ENCODE peak calls at places on chromosomes 2 and 18, in six cellular contexts. Z, I, D, J, X and A are unnamed samples.

GRCh38 chr2:20012282-20013060 is at the start of gene MATN3:
- DNase-seq in D (no peak), J (peak; percentile 35), X (peak; percentile 50), I (peak; percentile 84), Z (peak; percentile 20), A (no peak)

GRCh38 chr18:21262979-21263378 is 20.9 kb downstream of the GREB1L start:
- DNase-seq in X (no peak), D (no peak), J (no peak), I (peak; percentile 63), Z (no peak), A (no peak)

GRCh38 chr2:110219496-110220192 is 7.3 kb upstream of the MTLN start:
- DNase-seq in I (no peak), J (peak; percentile 76), X (no peak), Z (no peak), D (peak; percentile 67), A (peak; percentile 42)

GRCh38 chr2:188189356-188189755 is 102.3 kb upstream of the GULP1 start:
- DNase-seq in D (peak; percentile 47), J (peak; percentile 20), I (no peak), Z (no peak), X (no peak), A (no peak)

GRCh38 chr2:220572385-220572784 is 945.0 kb downstream of the SLC4A3 start:
- DNase-seq in Z (peak; percentile 18), I (no peak), J (peak; percentile 9), D (peak; percentile 69), X (no peak), A (peak; percentile 11)

GRCh38 chr2:216339456-216340279 is 32.6 kb downstream of the MARCHF4 start:
- DNase-seq in X (no peak), D (peak; percentile 47), Z (peak; percentile 73), I (peak; percentile 96), J (peak; percentile 76), A (peak; percentile 37)

GRCh38 chr2:138641277-138641676 is 138.9 kb downstream of the NXPH2 start:
- DNase-seq in X (no peak), J (no peak), D (no peak), I (no peak), Z (no peak), A (no peak)

GRCh38 chr18:58682429-58683069 is 11.3 kb downstream of the MALT1 start:
- DNase-seq in I (no peak), J (peak; percentile 90), Z (peak; percentile 84), X (peak; percentile 43), D (peak; percentile 83), A (no peak)

GRCh38 chr2:210557721-210558120 is 1.3 kb downstream of the CPS1 start:
- DNase-seq in Z (no peak), D (no peak), J (no peak), I (peak; percentile 81), X (no peak), A (no peak)

GRCh38 chr2:241298554-241299165 is 16.8 kb downstream of the HDLBP start:
- DNase-seq in I (no peak), X (no peak), J (no peak), D (no peak), Z (no peak), A (no peak)
- TF ChIP-seq CTCF in I (no peak), X (no peak), J (no peak), D (no peak), Z (no peak), A (no peak)

GRCh38 chr18:2337552-2338141 is 233.7 kb downstream of the METTL4 start:
- DNase-seq in X (no peak), Z (peak; percentile 50), I (peak; percentile 74), J (no peak), D (peak; percentile 59), A (no peak)
- TF ChIP-seq CTCF in X (no peak), Z (peak; percentile 74), I (peak; percentile 75), J (peak; percentile 36), D (peak; percentile 81), A (peak; percentile 80)

GRCh38 chr2:69718338-69718965 is 23.5 kb upstream of the ANXA4 start:
- DNase-seq in J (no peak), D (no peak), I (no peak), Z (no peak), X (no peak), A (no peak)

GRCh38 chr2:69715964-69716363 is 26.0 kb upstream of the ANXA4 start:
- DNase-seq in J (peak; percentile 58), D (peak; percentile 30), X (no peak), Z (no peak), I (no peak), A (peak; percentile 45)

GRCh38 chr2:69714024-69714423 is 27.9 kb upstream of the ANXA4 start:
- DNase-seq in J (no peak), X (no peak), D (no peak), I (no peak), Z (no peak), A (no peak)

GRCh38 chr2:69717902-69718301 is 24.0 kb upstream of the ANXA4 start:
- DNase-seq in Z (no peak), X (no peak), I (peak; percentile 74), D (peak; percentile 10), J (peak; percentile 88), A (no peak)

GRCh38 chr2:69716555-69717120 is 25.3 kb upstream of the ANXA4 start:
- DNase-seq in I (no peak), Z (peak; percentile 44), X (no peak), J (peak; percentile 46), D (peak; percentile 63), A (peak; percentile 36)
- TF ChIP-seq CTCF in I (no peak), Z (peak; percentile 12), X (no peak), J (peak; percentile 8), D (peak; percentile 6), A (peak; percentile 36)

GRCh38 chr2:234995332-234996007 is 43.7 kb downstream of the SH3BP4 start:
- DNase-seq in D (no peak), X (no peak), Z (no peak), J (no peak), I (no peak), A (no peak)

GRCh38 chr2:234998404-234999211 is 46.8 kb downstream of the SH3BP4 start:
- DNase-seq in X (no peak), J (no peak), Z (peak; percentile 92), D (peak; percentile 19), I (no peak), A (no peak)

GRCh38 chr2:234996041-234996440 is 44.2 kb downstream of the SH3BP4 start:
- DNase-seq in I (peak; percentile 54), Z (no peak), D (no peak), X (no peak), J (peak; percentile 71), A (no peak)

GRCh38 chr2:234997389-234997788 is 45.6 kb downstream of the SH3BP4 start:
- DNase-seq in J (no peak), Z (no peak), X (no peak), D (no peak), I (no peak), A (no peak)

GRCh38 chr2:234996467-234997270 is 44.9 kb downstream of the SH3BP4 start:
- DNase-seq in Z (peak; percentile 72), I (peak; percentile 96), D (no peak), X (no peak), J (peak; percentile 92), A (peak; percentile 45)
- TF ChIP-seq CTCF in Z (no peak), I (peak; percentile 26), D (no peak), X (no peak), J (peak; percentile 40), A (peak; percentile 36)

GRCh38 chr2:62803961-62804360 is 98.4 kb downstream of the EHBP1 start:
- DNase-seq in X (no peak), D (no peak), Z (no peak), J (no peak), I (no peak), A (no peak)
- TF ChIP-seq CTCF in X (no peak), D (no peak), Z (no peak), J (no peak), I (no peak), A (no peak)

GRCh38 chr18:48338915-48339314 is 70.3 kb downstream of the ZBTB7C start:
- DNase-seq in X (no peak), J (no peak), D (no peak), I (no peak), Z (no peak), A (no peak)

GRCh38 chr18:48342125-48342524 is 67.1 kb downstream of the ZBTB7C start:
- DNase-seq in X (no peak), Z (no peak), I (no peak), D (no peak), J (no peak), A (no peak)

GRCh38 chr18:48342588-48342987 is 66.6 kb downstream of the ZBTB7C start:
- DNase-seq in X (no peak), D (no peak), Z (no peak), J (no peak), I (no peak), A (no peak)

GRCh38 chr18:48339692-48340091 is 69.5 kb downstream of the ZBTB7C start:
- DNase-seq in J (no peak), D (no peak), I (no peak), X (no peak), Z (no peak), A (no peak)

GRCh38 chr18:48340502-48340901 is 68.7 kb downstream of the ZBTB7C start:
- DNase-seq in J (no peak), X (no peak), Z (no peak), D (no peak), I (no peak), A (no peak)
- TF ChIP-seq CTCF in J (no peak), X (no peak), Z (no peak), D (no peak), I (peak; percentile 9), A (no peak)

GRCh38 chr2:178804791-178805190 is 2.4 kb downstream of the TTN start:
- DNase-seq in D (peak; percentile 26), I (peak; percentile 78), J (no peak), Z (peak; percentile 6), X (no peak), A (peak; percentile 8)

GRCh38 chr2:178810422-178810821 is 3.2 kb upstream of the TTN start:
- DNase-seq in Z (no peak), D (no peak), X (no peak), J (no peak), I (no peak), A (no peak)

GRCh38 chr2:178806543-178806942 is 680 bp downstream of the TTN start:
- DNase-seq in I (no peak), D (no peak), J (no peak), X (no peak), Z (no peak), A (no peak)

GRCh38 chr2:178811045-178811444 is 3.8 kb upstream of the TTN start:
- DNase-seq in J (no peak), D (no peak), Z (no peak), X (no peak), I (no peak), A (no peak)

DNA sequence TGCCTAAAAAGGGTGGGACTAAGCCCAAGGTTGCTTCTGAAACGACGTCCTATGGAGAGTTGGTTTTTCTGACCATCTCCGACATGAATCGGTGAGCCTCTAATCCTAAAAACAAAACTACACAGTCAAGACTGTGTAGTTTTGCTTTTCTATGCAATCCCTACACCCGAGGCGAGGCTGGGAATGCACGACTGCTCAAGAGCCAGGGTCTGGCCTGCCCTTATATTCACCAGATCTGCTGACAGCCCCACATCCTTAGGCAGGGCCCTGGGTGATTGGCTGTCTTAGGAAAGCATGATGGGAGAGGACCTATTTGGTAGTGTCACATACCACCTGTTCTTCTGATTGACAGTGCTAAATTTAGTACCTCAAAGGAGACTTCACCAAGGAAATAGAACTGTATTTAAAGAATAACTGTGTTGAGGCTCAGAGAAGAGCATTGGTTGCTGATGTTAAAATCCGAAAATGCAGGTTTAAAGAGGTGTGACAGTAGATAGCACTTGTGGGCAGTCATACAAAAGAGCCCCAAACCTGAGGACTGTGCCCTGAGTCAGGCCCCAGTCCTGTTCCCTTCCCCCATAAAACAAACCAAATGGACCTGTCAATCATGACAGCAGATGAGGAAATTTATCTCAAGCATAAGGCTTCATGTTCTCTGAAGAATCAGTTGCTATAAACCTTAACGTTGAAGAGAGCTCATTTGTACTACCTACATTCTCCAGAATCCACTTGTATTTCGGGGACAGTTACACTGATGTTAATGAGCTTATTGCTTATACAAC is at the start of gene TTN:
- DNase-seq in J (no peak), I (no peak), Z (no peak), D (no peak), X (no peak), A (no peak)
- TF ChIP-seq CTCF in J (no peak), I (no peak), Z (no peak), D (no peak), X (no peak), A (no peak)